ENCODE peak calls at places on chromosomes 11 and 22, in nine cellular contexts. D, M, X, J, F, E, W, A and N are unnamed samples. For H3K27me3, the result is how much of the 10 kb centered on the place peaks cover.

GRCh38 chr11:67372993-67373915 is at the start of gene CLCF1:
- DNase-seq in W (peak), J (peak), D (peak), F (peak), E (peak), X (peak), A (peak), M (peak), N (peak)

GRCh38 chr11:126165366-126166156 is 45.9 kb downstream of the RPUSD4 start:
- DNase-seq in J (peak), A (peak), F (no peak), W (no peak), D (no peak), M (no peak), X (no peak), E (no peak), N (no peak)

GRCh38 chr11:61361237-61361636 is 445 bp downstream of the CYB561A3 start:
- DNase-seq in W (no peak), A (no peak), M (peak), X (no peak), E (no peak), F (peak), D (peak), J (no peak), N (no peak)

GRCh38 chr11:114344494-114344893 is 48.3 kb downstream of the NNMT start:
- DNase-seq in A (no peak), E (no peak), J (no peak), W (no peak), M (no peak), D (no peak), F (peak), X (no peak), N (no peak)

GRCh38 chr11:93784935-93785360 is 866 bp downstream of the MED17 start:
- DNase-seq in E (peak), J (no peak), F (no peak), A (no peak), D (peak), X (no peak), M (peak), W (peak), N (no peak)

GRCh38 chr11:12247543-12248287 is 129.7 kb upstream of the PARVA start:
- DNase-seq in F (no peak), D (no peak), M (no peak), E (no peak), A (no peak), X (no peak), J (no peak), W (no peak), N (no peak)

GRCh38 chr22:22042009-22042408 is 59.4 kb upstream of the TOP3B start:
- DNase-seq in A (no peak), E (no peak), M (no peak), D (no peak), W (no peak), X (no peak), F (peak), J (no peak), N (no peak)

GRCh38 chr11:17979770-17980371 is 33.0 kb downstream of the SERGEF start:
- DNase-seq in F (peak), M (peak), J (no peak), X (no peak), E (peak), W (peak), D (peak), A (peak), N (peak)

GRCh38 chr11:84260862-84261261 is 974.7 kb upstream of the CCDC90B start:
- DNase-seq in A (peak), E (no peak), F (no peak), X (no peak), D (no peak), M (no peak), W (no peak), J (no peak), N (no peak)

GRCh38 chr11:84261707-84262106 is 975.5 kb upstream of the CCDC90B start:
- DNase-seq in D (peak), E (peak), J (no peak), W (no peak), X (peak), F (no peak), A (peak), M (peak), N (peak)

DNA sequence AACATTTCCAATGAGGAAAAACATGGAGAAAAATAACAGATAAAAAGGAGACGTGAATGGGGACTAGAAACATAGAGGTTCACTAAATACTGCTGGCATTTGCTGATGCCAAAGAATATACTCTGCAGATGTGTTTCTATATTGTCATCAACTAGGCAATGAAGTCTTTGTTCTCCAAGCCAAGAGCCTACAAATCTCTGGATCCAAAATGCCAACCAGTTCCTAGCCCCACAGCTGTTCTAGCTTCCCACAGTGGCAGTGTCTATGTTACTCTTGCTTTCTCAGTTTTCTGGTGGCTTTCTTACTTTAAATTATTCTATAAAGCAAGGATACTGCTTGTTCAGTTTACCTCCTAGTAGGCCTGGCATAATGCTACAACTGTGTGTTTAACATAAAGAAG is 977.9 kb upstream of the CCDC90B start:
- DNase-seq in W (no peak), M (no peak), A (no peak), J (no peak), X (no peak), F (no peak), E (no peak), D (no peak), N (no peak)
- H3K4me3 ChIP-seq in W (no peak), M (no peak), A (no peak), J (no peak), X (no peak), F (no peak), E (no peak), D (no peak), N (no peak)

GRCh38 chr11:27305751-27306150 is 57.3 kb downstream of the CCDC34 start:
- DNase-seq in A (no peak), X (peak), F (no peak), E (no peak), J (no peak), W (no peak), M (no peak), D (no peak), N (no peak)

GRCh38 chr11:27303903-27304302 is 59.1 kb downstream of the CCDC34 start:
- DNase-seq in F (no peak), M (no peak), W (no peak), X (no peak), E (no peak), J (no peak), A (no peak), D (no peak), N (no peak)

GRCh38 chr11:27307232-27307631 is 55.8 kb downstream of the CCDC34 start:
- DNase-seq in X (no peak), M (no peak), D (no peak), A (no peak), W (no peak), J (no peak), E (no peak), F (no peak), N (peak)

GRCh38 chr11:27300974-27301373 is 62.0 kb downstream of the CCDC34 start:
- DNase-seq in F (no peak), A (no peak), D (no peak), X (no peak), M (no peak), W (no peak), J (no peak), E (no peak), N (peak)

GRCh38 chr11:27304514-27304913 is 58.5 kb downstream of the CCDC34 start:
- DNase-seq in J (no peak), M (no peak), D (peak), X (no peak), W (no peak), A (no peak), F (no peak), E (no peak), N (no peak)
- TF ChIP-seq CTCF in J (no peak), M (no peak), D (no peak), X (no peak), W (no peak), A (no peak), F (no peak), E (no peak), N (no peak)

DNA sequence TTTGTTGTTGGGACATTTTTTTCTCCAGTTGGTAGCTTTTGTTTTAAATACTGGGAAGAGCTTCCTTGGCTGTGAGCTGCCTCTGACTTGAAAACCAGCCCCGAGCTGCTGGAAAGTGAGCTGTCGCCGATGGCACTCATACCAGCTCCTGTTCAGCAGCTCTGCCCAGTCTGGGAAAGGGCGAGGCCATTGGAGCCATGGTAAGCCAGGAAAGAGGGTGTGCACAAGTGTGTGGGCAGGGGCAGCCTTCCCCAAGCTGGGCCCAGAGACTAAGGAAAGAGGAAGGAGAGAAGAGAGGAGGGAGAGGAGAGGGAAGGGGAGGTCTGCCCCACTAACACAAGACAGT is 3.2 kb upstream of the FLI1 start:
- DNase-seq in X (no peak), M (no peak), D (peak), J (no peak), F (no peak), E (no peak), A (no peak), W (no peak), N (peak)
- H3K27me3 ChIP-seq in X (under half), M (under half), D (half or more), J (half or more), F (under half), E (half or more), A (half or more), W (under half), N (under half)

DNA sequence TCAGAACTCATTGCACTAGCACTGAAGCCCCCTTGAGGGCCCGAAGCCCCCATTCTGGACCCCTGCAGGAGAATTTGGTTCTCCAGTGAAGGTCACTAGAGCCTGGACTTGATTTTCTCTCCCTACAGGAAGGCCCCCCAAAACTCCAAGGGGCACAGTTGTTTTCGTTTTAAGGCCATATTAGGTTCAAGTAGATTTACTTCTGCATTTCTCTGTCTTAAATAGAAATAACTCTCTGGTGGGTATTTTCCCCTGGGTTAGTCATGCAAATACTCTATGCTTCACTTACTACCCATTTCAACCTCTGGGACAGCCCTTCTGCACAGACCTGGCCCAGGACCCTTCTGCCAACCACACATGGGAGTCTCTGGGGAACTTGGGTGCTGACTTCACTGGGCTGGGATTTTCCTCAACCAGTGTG is 41.6 kb downstream of the WEE1 start:
- DNase-seq in X (no peak), M (no peak), J (no peak), D (no peak), W (no peak), F (no peak), A (no peak), E (no peak), N (no peak)
- H3K4me3 ChIP-seq in X (no peak), M (no peak), J (peak), D (peak), W (no peak), F (no peak), A (no peak), E (no peak), N (no peak)

GRCh38 chr11:36219996-36220395 is 69.2 kb downstream of the COMMD9 start:
- DNase-seq in X (no peak), J (no peak), W (no peak), M (no peak), E (no peak), F (no peak), D (no peak), A (no peak), N (no peak)

GRCh38 chr11:36216061-36216615 is 73.1 kb downstream of the COMMD9 start:
- DNase-seq in M (no peak), J (no peak), X (no peak), E (no peak), D (no peak), W (no peak), A (no peak), F (no peak), N (no peak)

GRCh38 chr11:36214976-36215687 is 74.1 kb downstream of the COMMD9 start:
- DNase-seq in M (no peak), F (no peak), E (no peak), X (no peak), A (no peak), J (no peak), W (no peak), D (no peak), N (no peak)

GRCh38 chr11:36215688-36216050 is 73.6 kb downstream of the COMMD9 start:
- DNase-seq in X (no peak), M (no peak), A (no peak), J (no peak), F (no peak), D (no peak), W (no peak), E (no peak), N (no peak)

DNA sequence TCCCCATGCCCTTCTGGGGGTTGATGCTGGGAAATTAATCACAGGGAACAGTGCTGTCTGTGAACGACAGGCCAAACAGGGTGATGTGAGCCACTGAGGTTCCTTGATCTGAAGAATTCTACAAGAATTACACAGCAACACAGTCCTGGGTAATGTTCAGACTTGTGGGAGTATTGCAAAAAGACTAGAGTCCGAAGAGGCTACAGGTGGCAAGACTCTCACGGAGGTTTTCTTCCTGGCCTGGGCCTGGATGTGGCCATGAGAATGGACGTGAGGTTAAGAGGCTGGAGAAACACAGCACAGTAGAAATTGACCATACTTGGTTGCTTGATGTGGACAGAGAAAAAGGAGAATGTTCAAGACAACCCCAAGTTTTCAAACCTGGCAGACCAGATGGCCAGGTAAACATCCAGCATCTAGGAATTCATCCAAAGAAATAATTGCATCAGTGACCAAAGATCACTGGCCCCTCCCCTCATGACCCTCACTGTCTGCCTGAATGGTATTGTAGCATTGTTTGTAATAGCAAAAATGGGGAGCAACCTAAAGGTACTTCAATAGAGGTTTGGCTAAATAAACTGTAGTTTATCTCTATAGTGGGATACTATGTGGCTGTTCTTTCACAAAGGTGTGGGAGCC is 70.8 kb downstream of the COMMD9 start:
- DNase-seq in D (no peak), J (no peak), A (no peak), X (no peak), E (no peak), W (no peak), M (no peak), F (no peak), N (no peak)
- TF ChIP-seq CTCF in D (no peak), J (no peak), A (no peak), X (no peak), E (no peak), W (no peak), M (no peak), F (no peak), N (no peak)

DNA sequence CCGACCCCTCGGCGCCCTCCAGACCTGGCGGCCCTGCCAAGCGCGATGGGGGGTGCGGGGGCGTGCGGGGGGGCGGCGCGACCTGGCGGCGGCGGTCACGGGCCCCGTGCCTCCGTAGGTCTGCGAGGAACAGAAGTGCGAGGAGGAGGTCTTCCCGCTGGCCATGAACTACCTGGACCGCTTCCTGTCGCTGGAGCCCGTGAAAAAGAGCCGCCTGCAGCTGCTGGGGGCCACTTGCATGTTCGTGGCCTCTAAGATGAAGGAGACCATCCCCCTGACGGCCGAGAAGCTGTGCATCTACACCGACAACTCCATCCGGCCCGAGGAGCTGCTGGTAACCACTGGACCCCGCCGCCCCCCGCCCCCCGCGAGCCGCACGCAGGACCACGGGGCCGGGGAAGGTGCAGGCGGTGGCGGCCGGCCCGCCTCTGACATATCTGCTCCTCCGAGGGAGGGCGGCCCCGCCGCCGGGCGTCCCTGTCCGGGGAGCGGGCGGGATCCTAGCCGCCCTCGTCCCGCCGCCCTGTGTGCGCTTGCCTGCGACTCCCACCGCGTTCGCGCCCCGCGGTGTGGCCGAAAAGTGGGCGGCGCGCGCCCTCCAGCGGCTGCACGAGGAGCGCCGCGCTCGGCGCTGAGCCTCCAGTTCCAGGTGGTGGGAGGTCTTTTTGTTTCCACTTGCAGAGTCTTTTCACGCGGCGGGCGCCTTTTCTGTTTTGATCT is 2.1 kb downstream of the CCND1 start:
- DNase-seq in D (peak), W (peak), F (peak), X (peak), M (peak), J (peak), E (peak), A (peak), N (peak)
- H3K27me3 ChIP-seq in D (under half), W (under half), F (under half), X (under half), M (under half), J (under half), E (under half), A (half or more), N (under half)